ENCODE peak calls at places on chromosomes 1 and 21, in ten cellular contexts. M is B cell; G is erythroblast; W is effector memory CD4-positive, alpha-beta T cell; A is adipocyte; E is midbrain; R is activated T-helper 1 cell treated with Interleukin-2 at 50 U/mL for 16 hours; T is GM03348; B is stimulated activated CD8-positive, alpha-beta memory T cell treated with anti-CD3 and anti-CD28 coated beads, Interleukin-4, amount 100 ng/mL, for 1 hour; L is tibial nerve. I is an unnamed sample.

GRCh38 chr1:156167536-156167935 is 14.2 kb downstream of the SEMA4A start:
- DNase-seq in M (no peak), G (no peak), W (no peak), A (no peak), E (no peak), R (no peak), T (peak; percentile 13), B (no peak), L (no peak), I (no peak)

GRCh38 chr1:39326836-39327235 is 122.3 kb downstream of the MACF1 start:
- DNase-seq in M (no peak), G (no peak), W (no peak), A (no peak), E (no peak), R (no peak), T (no peak), B (no peak), L (no peak), I (no peak)

GRCh38 chr1:190169311-190170067 is 308.2 kb downstream of the BRINP3 start:
- DNase-seq in M (no peak), G (no peak), W (no peak), A (peak; percentile 61), E (no peak), R (no peak), T (no peak), B (no peak), L (no peak), I (no peak)

GRCh38 chr1:61887076-61887867 is 145.0 kb downstream of the PATJ start:
- DNase-seq in M (no peak), G (no peak), W (no peak), A (peak; percentile 21), E (no peak), R (no peak), T (no peak), B (no peak), L (no peak), I (no peak)

GRCh38 chr1:93839307-93839706 is 39.7 kb downstream of the DNTTIP2 start:
- DNase-seq in M (no peak), G (no peak), W (no peak), A (peak; percentile 83), E (no peak), R (no peak), T (peak; percentile 87), B (no peak), L (no peak), I (no peak)

GRCh38 chr1:74586253-74586897 is 74.0 kb upstream of the LRRC53 start:
- DNase-seq in M (no peak), G (no peak), W (no peak), A (peak; percentile 3), E (no peak), R (no peak), T (no peak), B (no peak), L (no peak), I (no peak)

GRCh38 chr1:170734412-170735175 is 70.7 kb downstream of the PRRX1 start:
- DNase-seq in M (no peak), G (no peak), W (no peak), A (peak; percentile 74), E (no peak), R (no peak), T (peak; percentile 47), B (no peak), L (no peak), I (no peak)

GRCh38 chr1:42038261-42038660 is 114.9 kb upstream of the GUCA2B start:
- DNase-seq in M (no peak), G (no peak), W (no peak), A (no peak), E (no peak), R (no peak), T (no peak), B (no peak), L (no peak), I (no peak)

GRCh38 chr1:29453502-29454240 is 217.3 kb downstream of the PTPRU start:
- DNase-seq in M (no peak), G (peak; percentile 55), W (no peak), A (peak; percentile 54), E (no peak), R (no peak), T (peak; percentile 70), B (no peak), L (no peak), I (peak; percentile 60)

GRCh38 chr1:150110066-150110465 is 39.6 kb upstream of the PLEKHO1 start:
- DNase-seq in M (no peak), G (no peak), W (no peak), A (no peak), E (no peak), R (no peak), T (no peak), B (no peak), L (no peak), I (no peak)

GRCh38 chr1:91609571-91609970 is 108.9 kb downstream of the CDC7 start:
- DNase-seq in M (no peak), G (no peak), W (no peak), A (peak; percentile 55), E (no peak), R (no peak), T (peak; percentile 77), B (no peak), L (no peak), I (peak; percentile 20)

GRCh38 chr21:26377111-26377694 is 195.9 kb downstream of the CYYR1 start:
- DNase-seq in M (no peak), G (no peak), W (no peak), A (no peak), E (no peak), R (no peak), T (no peak), B (no peak), L (no peak), I (no peak)